ENCODE peak calls at places on chromosomes 6 and 20, in seven cellular contexts. R is NCI-H1105 treated with DMSO at 0.1 percent for 48 hours; D is NCI-H345; X is activated T-helper 9 cell treated with anti-CD3 and anti-CD28 coated beads, Interleukin-2, amount 50 U/mL, for 16 hours; L is T47D; E is mesothelial cell of epicardium; Z is activated T-cell treated with anti-CD3 and anti-CD28 coated beads, Interleukin-2, amount 50 U/mL, for 72 hours. V is an unnamed sample.

GRCh38 chr6:153131037-153131981 is at the start of gene RGS17:
- DNase-seq in R (peak), D (peak), X (no peak), L (no peak), E (peak), Z (peak), V (peak)

GRCh38 chr20:62708591-62709536 is at the start of gene NTSR1:
- DNase-seq in R (no peak), D (peak), X (no peak), L (no peak), E (no peak), Z (no peak), V (no peak)

GRCh38 chr20:1688886-1689538 is 31.4 kb upstream of the SIRPG start:
- DNase-seq in R (no peak), D (no peak), X (no peak), L (no peak), E (no peak), Z (no peak), V (no peak)

GRCh38 chr6:40715501-40716403 is 128.6 kb upstream of the LRFN2 start:
- DNase-seq in R (no peak), D (peak), X (no peak), L (no peak), E (no peak), Z (no peak), V (no peak)

GRCh38 chr6:19830171-19830570 is 7.0 kb upstream of the ID4 start:
- DNase-seq in R (no peak), D (no peak), X (no peak), L (no peak), E (no peak), Z (no peak), V (no peak)

GRCh38 chr6:147699637-147700036 is 191.1 kb downstream of the SAMD5 start:
- DNase-seq in R (no peak), D (no peak), X (no peak), L (no peak), E (no peak), Z (no peak), V (no peak)

GRCh38 chr6:119028106-119028505 is 50.4 kb downstream of the FAM184A start:
- DNase-seq in R (no peak), D (no peak), X (no peak), L (no peak), E (no peak), Z (no peak), V (no peak)

GRCh38 chr20:63441777-63442493 is 30.5 kb downstream of the KCNQ2 start:
- DNase-seq in R (peak), D (peak), X (peak), L (peak), E (no peak), Z (peak), V (peak)

GRCh38 chr6:5871296-5871695 is 135.4 kb downstream of the NRN1 start:
- DNase-seq in R (no peak), D (no peak), X (no peak), L (no peak), E (no peak), Z (no peak), V (no peak)

GRCh38 chr6:169072127-169073042 is 181.3 kb downstream of the THBS2 start:
- DNase-seq in R (no peak), D (no peak), X (no peak), L (no peak), E (no peak), Z (no peak), V (no peak)

GRCh38 chr6:125267806-125268523 is 33.8 kb downstream of the HDDC2 start:
- DNase-seq in R (no peak), D (peak), X (no peak), L (no peak), E (no peak), Z (no peak), V (no peak)

GRCh38 chr6:46189726-46190125 is 18.9 kb upstream of the ENPP5 start:
- DNase-seq in R (no peak), D (no peak), X (no peak), L (no peak), E (no peak), Z (no peak), V (no peak)

GRCh38 chr6:162907876-162908481 is 180.2 kb downstream of the PACRG start:
- DNase-seq in R (no peak), D (no peak), X (no peak), L (no peak), E (no peak), Z (no peak), V (no peak)

GRCh38 chr6:1502041-1502440 is 107.7 kb upstream of the FOXC1 start:
- DNase-seq in R (no peak), D (no peak), X (no peak), L (no peak), E (no peak), Z (no peak), V (no peak)

V was measured in prostate gland.